ENCODE peak calls at places on chromosome 22, in ten cellular contexts. One of them, this sample, is unnamed.

GRCh38 chr22:28930357-28931007 is 47.1 kb downstream of the ZNRF3 start:
- DNase-seq in HCT116: no peak
- DNase-seq in IMR-90: peak; percentile 21
- DNase-seq in aorta: no peak
- DNase-seq in upper lobe of right lung: no peak
- DNase-seq in brain microvascular endothelial cell: no peak
- DNase-seq in A549: no peak
- DNase-seq in naive thymus-derived CD4-positive, alpha-beta T cell: no peak
- DNase-seq in coronary artery: no peak
- DNase-seq in pancreas: no peak
- DNase-seq in this sample: no peak

GRCh38 chr22:25409240-25409639 is 155.2 kb upstream of the GRK3 start:
- DNase-seq in HCT116: no peak
- DNase-seq in IMR-90: no peak
- DNase-seq in aorta: no peak
- DNase-seq in upper lobe of right lung: no peak
- DNase-seq in brain microvascular endothelial cell: no peak
- DNase-seq in A549: no peak
- DNase-seq in naive thymus-derived CD4-positive, alpha-beta T cell: no peak
- DNase-seq in coronary artery: no peak
- DNase-seq in pancreas: no peak
- DNase-seq in this sample: no peak

GRCh38 chr22:45608763-45609180 is 62.9 kb upstream of the ATXN10 start:
- DNase-seq in HCT116: peak; percentile 48
- DNase-seq in IMR-90: peak; percentile 86
- DNase-seq in aorta: no peak
- DNase-seq in upper lobe of right lung: no peak
- DNase-seq in brain microvascular endothelial cell: peak; percentile 56
- DNase-seq in A549: no peak
- DNase-seq in naive thymus-derived CD4-positive, alpha-beta T cell: no peak
- DNase-seq in coronary artery: no peak
- DNase-seq in pancreas: no peak
- DNase-seq in this sample: peak; percentile 17

GRCh38 chr22:37462983-37463382 is 23.2 kb downstream of the MFNG start:
- DNase-seq in HCT116: no peak
- DNase-seq in IMR-90: peak; percentile 49
- DNase-seq in aorta: no peak
- DNase-seq in upper lobe of right lung: no peak
- DNase-seq in brain microvascular endothelial cell: no peak
- DNase-seq in A549: no peak
- DNase-seq in naive thymus-derived CD4-positive, alpha-beta T cell: no peak
- DNase-seq in coronary artery: no peak
- DNase-seq in pancreas: no peak
- DNase-seq in this sample: no peak

GRCh38 chr22:22508274-22509176 is at the start of gene ZNF280B:
- DNase-seq in HCT116: peak; percentile 81
- DNase-seq in IMR-90: peak; percentile 79
- DNase-seq in aorta: peak; percentile 71
- DNase-seq in upper lobe of right lung: peak; percentile 85
- DNase-seq in brain microvascular endothelial cell: peak; percentile 74
- DNase-seq in A549: peak; percentile 44
- DNase-seq in naive thymus-derived CD4-positive, alpha-beta T cell: peak; percentile 70
- DNase-seq in coronary artery: no peak
- DNase-seq in pancreas: peak; percentile 92
- DNase-seq in this sample: peak; percentile 47

GRCh38 chr22:49754674-49755590 is 72.7 kb downstream of the BRD1 start:
- DNase-seq in HCT116: no peak
- DNase-seq in IMR-90: no peak
- DNase-seq in aorta: peak; percentile 43
- DNase-seq in upper lobe of right lung: peak; percentile 62
- DNase-seq in brain microvascular endothelial cell: no peak
- DNase-seq in A549: no peak
- DNase-seq in naive thymus-derived CD4-positive, alpha-beta T cell: no peak
- DNase-seq in coronary artery: peak; percentile 46
- DNase-seq in pancreas: peak; percentile 47
- DNase-seq in this sample: no peak

GRCh38 chr22:48613566-48614200 is 1214.0 kb downstream of the BRD1 start:
- DNase-seq in HCT116: no peak
- DNase-seq in IMR-90: no peak
- DNase-seq in aorta: no peak
- DNase-seq in upper lobe of right lung: no peak
- DNase-seq in brain microvascular endothelial cell: no peak
- DNase-seq in A549: no peak
- DNase-seq in naive thymus-derived CD4-positive, alpha-beta T cell: no peak
- DNase-seq in coronary artery: no peak
- DNase-seq in pancreas: no peak
- DNase-seq in this sample: no peak

GRCh38 chr22:49971232-49972162 is 10.9 kb downstream of the PIM3 start:
- DNase-seq in HCT116: no peak
- DNase-seq in IMR-90: no peak
- DNase-seq in aorta: peak; percentile 89
- DNase-seq in upper lobe of right lung: peak; percentile 97
- DNase-seq in brain microvascular endothelial cell: peak; percentile 9
- DNase-seq in A549: peak; percentile 33
- DNase-seq in naive thymus-derived CD4-positive, alpha-beta T cell: peak; percentile 9
- DNase-seq in coronary artery: peak; percentile 85
- DNase-seq in pancreas: no peak
- DNase-seq in this sample: no peak

GRCh38 chr22:32761251-32761903 is 40.1 kb upstream of the TIMP3 start:
- DNase-seq in HCT116: no peak
- DNase-seq in IMR-90: peak; percentile 79
- DNase-seq in aorta: no peak
- DNase-seq in upper lobe of right lung: no peak
- DNase-seq in brain microvascular endothelial cell: peak; percentile 43
- DNase-seq in A549: no peak
- DNase-seq in naive thymus-derived CD4-positive, alpha-beta T cell: no peak
- DNase-seq in coronary artery: no peak
- DNase-seq in pancreas: no peak
- DNase-seq in this sample: no peak

GRCh38 chr22:32760396-32760795 is 41.1 kb upstream of the TIMP3 start:
- DNase-seq in HCT116: no peak
- DNase-seq in IMR-90: no peak
- DNase-seq in aorta: no peak
- DNase-seq in upper lobe of right lung: no peak
- DNase-seq in brain microvascular endothelial cell: no peak
- DNase-seq in A549: no peak
- DNase-seq in naive thymus-derived CD4-positive, alpha-beta T cell: no peak
- DNase-seq in coronary artery: no peak
- DNase-seq in pancreas: no peak
- DNase-seq in this sample: no peak

GRCh38 chr22:32764330-32765116 is 37.0 kb upstream of the TIMP3 start:
- DNase-seq in HCT116: no peak
- DNase-seq in IMR-90: peak; percentile 96
- DNase-seq in aorta: peak; percentile 73
- DNase-seq in upper lobe of right lung: no peak
- DNase-seq in brain microvascular endothelial cell: peak; percentile 72
- DNase-seq in A549: no peak
- DNase-seq in naive thymus-derived CD4-positive, alpha-beta T cell: no peak
- DNase-seq in coronary artery: no peak
- DNase-seq in pancreas: no peak
- DNase-seq in this sample: no peak

GRCh38 chr22:32758866-32759385 is 42.6 kb upstream of the TIMP3 start:
- DNase-seq in HCT116: no peak
- DNase-seq in IMR-90: no peak
- DNase-seq in aorta: no peak
- DNase-seq in upper lobe of right lung: no peak
- DNase-seq in brain microvascular endothelial cell: no peak
- DNase-seq in A549: no peak
- DNase-seq in naive thymus-derived CD4-positive, alpha-beta T cell: no peak
- DNase-seq in coronary artery: no peak
- DNase-seq in pancreas: no peak
- DNase-seq in this sample: no peak

GRCh38 chr22:32760815-32761214 is 40.7 kb upstream of the TIMP3 start:
- DNase-seq in HCT116: no peak
- DNase-seq in IMR-90: no peak
- DNase-seq in aorta: no peak
- DNase-seq in upper lobe of right lung: no peak
- DNase-seq in brain microvascular endothelial cell: no peak
- DNase-seq in A549: no peak
- DNase-seq in naive thymus-derived CD4-positive, alpha-beta T cell: no peak
- DNase-seq in coronary artery: no peak
- DNase-seq in pancreas: no peak
- DNase-seq in this sample: no peak
- H3K27ac ChIP-seq in HCT116: no peak overlapping the region
- H3K27ac ChIP-seq in IMR-90: no peak overlapping the region
- H3K27ac ChIP-seq in aorta: no peak overlapping the region
- H3K27ac ChIP-seq in upper lobe of right lung: peak overlapping the region; percentile 77
- H3K27ac ChIP-seq in brain microvascular endothelial cell: peak overlapping the region; percentile 63
- H3K27ac ChIP-seq in A549: no peak overlapping the region
- H3K27ac ChIP-seq in naive thymus-derived CD4-positive, alpha-beta T cell: no peak overlapping the region
- H3K27ac ChIP-seq in coronary artery: peak overlapping the region; percentile 65
- H3K27ac ChIP-seq in pancreas: no peak overlapping the region
- H3K27ac ChIP-seq in this sample: no peak overlapping the region

GRCh38 chr22:39135092-39135896 is 17.2 kb downstream of the CBX7 start:
- DNase-seq in HCT116: peak; percentile 7
- DNase-seq in IMR-90: no peak
- DNase-seq in aorta: peak; percentile 43
- DNase-seq in upper lobe of right lung: no peak
- DNase-seq in brain microvascular endothelial cell: peak; percentile 32
- DNase-seq in A549: peak; percentile 68
- DNase-seq in naive thymus-derived CD4-positive, alpha-beta T cell: no peak
- DNase-seq in coronary artery: no peak
- DNase-seq in pancreas: peak; percentile 73
- DNase-seq in this sample: no peak

GRCh38 chr22:39142088-39142667 is 10.3 kb downstream of the CBX7 start:
- DNase-seq in HCT116: no peak
- DNase-seq in IMR-90: no peak
- DNase-seq in aorta: peak; percentile 43
- DNase-seq in upper lobe of right lung: no peak
- DNase-seq in brain microvascular endothelial cell: no peak
- DNase-seq in A549: no peak
- DNase-seq in naive thymus-derived CD4-positive, alpha-beta T cell: no peak
- DNase-seq in coronary artery: no peak
- DNase-seq in pancreas: no peak
- DNase-seq in this sample: no peak

GRCh38 chr22:39136317-39136716 is 16.2 kb downstream of the CBX7 start:
- DNase-seq in HCT116: no peak
- DNase-seq in IMR-90: no peak
- DNase-seq in aorta: no peak
- DNase-seq in upper lobe of right lung: no peak
- DNase-seq in brain microvascular endothelial cell: no peak
- DNase-seq in A549: no peak
- DNase-seq in naive thymus-derived CD4-positive, alpha-beta T cell: no peak
- DNase-seq in coronary artery: no peak
- DNase-seq in pancreas: no peak
- DNase-seq in this sample: no peak

GRCh38 chr22:39139933-39140332 is 12.5 kb downstream of the CBX7 start:
- DNase-seq in HCT116: no peak
- DNase-seq in IMR-90: no peak
- DNase-seq in aorta: no peak
- DNase-seq in upper lobe of right lung: no peak
- DNase-seq in brain microvascular endothelial cell: no peak
- DNase-seq in A549: no peak
- DNase-seq in naive thymus-derived CD4-positive, alpha-beta T cell: no peak
- DNase-seq in coronary artery: no peak
- DNase-seq in pancreas: no peak
- DNase-seq in this sample: no peak

GRCh38 chr22:39138357-39138997 is 14.0 kb downstream of the CBX7 start:
- DNase-seq in HCT116: no peak
- DNase-seq in IMR-90: no peak
- DNase-seq in aorta: no peak
- DNase-seq in upper lobe of right lung: no peak
- DNase-seq in brain microvascular endothelial cell: no peak
- DNase-seq in A549: no peak
- DNase-seq in naive thymus-derived CD4-positive, alpha-beta T cell: no peak
- DNase-seq in coronary artery: no peak
- DNase-seq in pancreas: no peak
- DNase-seq in this sample: no peak
- H3K27ac ChIP-seq in HCT116: no peak overlapping the region
- H3K27ac ChIP-seq in IMR-90: no peak overlapping the region
- H3K27ac ChIP-seq in aorta: no peak overlapping the region
- H3K27ac ChIP-seq in upper lobe of right lung: no peak overlapping the region
- H3K27ac ChIP-seq in brain microvascular endothelial cell: no peak overlapping the region
- H3K27ac ChIP-seq in A549: no peak overlapping the region
- H3K27ac ChIP-seq in naive thymus-derived CD4-positive, alpha-beta T cell: no peak overlapping the region
- H3K27ac ChIP-seq in coronary artery: no peak overlapping the region
- H3K27ac ChIP-seq in pancreas: no peak overlapping the region
- H3K27ac ChIP-seq in this sample: no peak overlapping the region

GRCh38 chr22:35923026-35923425 is 105.6 kb downstream of the RBFOX2 start:
- DNase-seq in HCT116: no peak
- DNase-seq in IMR-90: no peak
- DNase-seq in aorta: no peak
- DNase-seq in upper lobe of right lung: no peak
- DNase-seq in brain microvascular endothelial cell: no peak
- DNase-seq in A549: no peak
- DNase-seq in naive thymus-derived CD4-positive, alpha-beta T cell: no peak
- DNase-seq in coronary artery: no peak
- DNase-seq in pancreas: no peak
- DNase-seq in this sample: no peak
- H3K27ac ChIP-seq in HCT116: no peak overlapping the region
- H3K27ac ChIP-seq in IMR-90: peak overlapping the region; percentile 7
- H3K27ac ChIP-seq in aorta: peak overlapping the region; percentile 67
- H3K27ac ChIP-seq in upper lobe of right lung: no peak overlapping the region
- H3K27ac ChIP-seq in brain microvascular endothelial cell: no peak overlapping the region
- H3K27ac ChIP-seq in A549: no peak overlapping the region
- H3K27ac ChIP-seq in naive thymus-derived CD4-positive, alpha-beta T cell: no peak overlapping the region
- H3K27ac ChIP-seq in coronary artery: peak overlapping the region; percentile 41
- H3K27ac ChIP-seq in pancreas: no peak overlapping the region
- H3K27ac ChIP-seq in this sample: no peak overlapping the region

GRCh38 chr22:44213489-44214043 is 32.8 kb downstream of the PARVG start:
- DNase-seq in HCT116: no peak
- DNase-seq in IMR-90: no peak
- DNase-seq in aorta: no peak
- DNase-seq in upper lobe of right lung: no peak
- DNase-seq in brain microvascular endothelial cell: no peak
- DNase-seq in A549: no peak
- DNase-seq in naive thymus-derived CD4-positive, alpha-beta T cell: no peak
- DNase-seq in coronary artery: no peak
- DNase-seq in pancreas: no peak
- DNase-seq in this sample: no peak

GRCh38 chr22:44211256-44211945 is 30.7 kb downstream of the PARVG start:
- DNase-seq in HCT116: no peak
- DNase-seq in IMR-90: no peak
- DNase-seq in aorta: no peak
- DNase-seq in upper lobe of right lung: no peak
- DNase-seq in brain microvascular endothelial cell: no peak
- DNase-seq in A549: no peak
- DNase-seq in naive thymus-derived CD4-positive, alpha-beta T cell: no peak
- DNase-seq in coronary artery: peak; percentile 69
- DNase-seq in pancreas: no peak
- DNase-seq in this sample: no peak

GRCh38 chr22:44211946-44212930 is 31.5 kb downstream of the PARVG start:
- DNase-seq in HCT116: no peak
- DNase-seq in IMR-90: peak; percentile 11
- DNase-seq in aorta: peak; percentile 84
- DNase-seq in upper lobe of right lung: no peak
- DNase-seq in brain microvascular endothelial cell: no peak
- DNase-seq in A549: no peak
- DNase-seq in naive thymus-derived CD4-positive, alpha-beta T cell: no peak
- DNase-seq in coronary artery: peak; percentile 76
- DNase-seq in pancreas: no peak
- DNase-seq in this sample: no peak

GRCh38 chr22:44214187-44214586 is 33.5 kb downstream of the PARVG start:
- DNase-seq in HCT116: no peak
- DNase-seq in IMR-90: no peak
- DNase-seq in aorta: no peak
- DNase-seq in upper lobe of right lung: no peak
- DNase-seq in brain microvascular endothelial cell: no peak
- DNase-seq in A549: no peak
- DNase-seq in naive thymus-derived CD4-positive, alpha-beta T cell: no peak
- DNase-seq in coronary artery: no peak
- DNase-seq in pancreas: no peak
- DNase-seq in this sample: no peak

DNA sequence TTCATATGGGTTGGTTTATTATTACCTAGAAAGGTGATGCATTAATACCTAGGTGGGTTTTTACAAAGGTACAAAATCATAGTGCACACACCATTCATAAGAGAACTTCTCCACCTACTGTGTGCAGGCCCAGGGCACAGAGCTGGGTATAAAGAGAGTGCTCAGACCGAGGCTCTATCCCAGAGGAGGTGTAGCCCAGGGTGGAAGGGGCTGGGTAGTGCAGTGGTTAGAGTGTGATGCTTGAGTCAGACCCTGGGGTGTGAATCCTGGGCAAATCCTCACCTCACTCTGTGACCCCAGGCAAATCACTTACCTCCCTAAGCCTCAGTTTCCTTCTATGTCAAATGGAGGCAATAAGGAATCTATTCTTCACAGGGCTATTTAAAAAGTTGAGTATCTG is 32.2 kb downstream of the PARVG start:
- DNase-seq in HCT116: no peak
- DNase-seq in IMR-90: no peak
- DNase-seq in aorta: no peak
- DNase-seq in upper lobe of right lung: no peak
- DNase-seq in brain microvascular endothelial cell: no peak
- DNase-seq in A549: no peak
- DNase-seq in naive thymus-derived CD4-positive, alpha-beta T cell: no peak
- DNase-seq in coronary artery: peak; percentile 57
- DNase-seq in pancreas: no peak
- DNase-seq in this sample: no peak
- H3K27ac ChIP-seq in HCT116: no peak overlapping the region
- H3K27ac ChIP-seq in IMR-90: no peak overlapping the region
- H3K27ac ChIP-seq in aorta: no peak overlapping the region
- H3K27ac ChIP-seq in upper lobe of right lung: no peak overlapping the region
- H3K27ac ChIP-seq in brain microvascular endothelial cell: no peak overlapping the region
- H3K27ac ChIP-seq in A549: no peak overlapping the region
- H3K27ac ChIP-seq in naive thymus-derived CD4-positive, alpha-beta T cell: no peak overlapping the region
- H3K27ac ChIP-seq in coronary artery: peak overlapping the region; percentile 88
- H3K27ac ChIP-seq in pancreas: no peak overlapping the region
- H3K27ac ChIP-seq in this sample: no peak overlapping the region

This sample was measured in effector memory CD4-positive, alpha-beta T cell.